ENCODE peak calls at places on chromosomes 6 and 20, in six cellular contexts. One of them, this sample, is unnamed.

GRCh38 chr20:52016022-52016421 is 175.6 kb downstream of the ZFP64 start:
- DNase-seq in fibroblast of lung: no peak
- DNase-seq in stomach: no peak
- DNase-seq in neural progenitor cell: no peak
- DNase-seq in progenitor cell of endocrine pancreas: no peak
- DNase-seq in AG04450: no peak
- DNase-seq in this sample: no peak

GRCh38 chr6:47083586-47084047 is 41.5 kb upstream of the ADGRF1 start:
- DNase-seq in fibroblast of lung: peak
- DNase-seq in stomach: peak
- DNase-seq in neural progenitor cell: no peak
- DNase-seq in progenitor cell of endocrine pancreas: no peak
- DNase-seq in AG04450: peak
- DNase-seq in this sample: no peak

GRCh38 chr6:49321673-49322072 is 141.4 kb downstream of the MMUT start:
- DNase-seq in fibroblast of lung: peak
- DNase-seq in stomach: no peak
- DNase-seq in neural progenitor cell: no peak
- DNase-seq in progenitor cell of endocrine pancreas: no peak
- DNase-seq in AG04450: no peak
- DNase-seq in this sample: no peak

GRCh38 chr20:34654207-34654744 is 22.6 kb downstream of the PIGU start:
- DNase-seq in fibroblast of lung: no peak
- DNase-seq in stomach: no peak
- DNase-seq in neural progenitor cell: no peak
- DNase-seq in progenitor cell of endocrine pancreas: no peak
- DNase-seq in AG04450: no peak
- DNase-seq in this sample: no peak

GRCh38 chr6:150025201-150025917 is at the start of gene RAET1L:
- DNase-seq in fibroblast of lung: peak
- DNase-seq in stomach: peak
- DNase-seq in neural progenitor cell: no peak
- DNase-seq in progenitor cell of endocrine pancreas: no peak
- DNase-seq in AG04450: no peak
- DNase-seq in this sample: no peak

GRCh38 chr6:113328886-113329381 is 528.2 kb upstream of the MARCKS start:
- DNase-seq in fibroblast of lung: peak
- DNase-seq in stomach: no peak
- DNase-seq in neural progenitor cell: no peak
- DNase-seq in progenitor cell of endocrine pancreas: no peak
- DNase-seq in AG04450: peak
- DNase-seq in this sample: no peak

GRCh38 chr20:59737073-59737691 is 132.8 kb downstream of the PHACTR3 start:
- DNase-seq in fibroblast of lung: no peak
- DNase-seq in stomach: no peak
- DNase-seq in neural progenitor cell: no peak
- DNase-seq in progenitor cell of endocrine pancreas: no peak
- DNase-seq in AG04450: no peak
- DNase-seq in this sample: no peak

GRCh38 chr6:72950114-72950860 is 275.0 kb downstream of the KHDC1L start:
- DNase-seq in fibroblast of lung: peak
- DNase-seq in stomach: no peak
- DNase-seq in neural progenitor cell: no peak
- DNase-seq in progenitor cell of endocrine pancreas: no peak
- DNase-seq in AG04450: peak
- DNase-seq in this sample: no peak

GRCh38 chr20:32510601-32511357 is 74.4 kb downstream of the NOL4L start:
- DNase-seq in fibroblast of lung: no peak
- DNase-seq in stomach: peak
- DNase-seq in neural progenitor cell: no peak
- DNase-seq in progenitor cell of endocrine pancreas: peak
- DNase-seq in AG04450: no peak
- DNase-seq in this sample: no peak

GRCh38 chr20:53611449-53611894 is 17.8 kb upstream of the ZNF217 start:
- DNase-seq in fibroblast of lung: peak
- DNase-seq in stomach: peak
- DNase-seq in neural progenitor cell: peak
- DNase-seq in progenitor cell of endocrine pancreas: no peak
- DNase-seq in AG04450: peak
- DNase-seq in this sample: no peak

GRCh38 chr6:138289739-138290138 is 71.4 kb upstream of the PBOV1 start:
- DNase-seq in fibroblast of lung: peak
- DNase-seq in stomach: peak
- DNase-seq in neural progenitor cell: peak
- DNase-seq in progenitor cell of endocrine pancreas: peak
- DNase-seq in AG04450: no peak
- DNase-seq in this sample: no peak

GRCh38 chr20:58847483-58847882 is 3.2 kb downstream of the GNAS-AS1 start:
- DNase-seq in fibroblast of lung: no peak
- DNase-seq in stomach: no peak
- DNase-seq in neural progenitor cell: no peak
- DNase-seq in progenitor cell of endocrine pancreas: no peak
- DNase-seq in AG04450: no peak
- DNase-seq in this sample: no peak

GRCh38 chr20:63059684-63060056 is 52.9 kb upstream of the BHLHE23 start:
- DNase-seq in fibroblast of lung: no peak
- DNase-seq in stomach: no peak
- DNase-seq in neural progenitor cell: no peak
- DNase-seq in progenitor cell of endocrine pancreas: no peak
- DNase-seq in AG04450: no peak
- DNase-seq in this sample: no peak

DNA sequence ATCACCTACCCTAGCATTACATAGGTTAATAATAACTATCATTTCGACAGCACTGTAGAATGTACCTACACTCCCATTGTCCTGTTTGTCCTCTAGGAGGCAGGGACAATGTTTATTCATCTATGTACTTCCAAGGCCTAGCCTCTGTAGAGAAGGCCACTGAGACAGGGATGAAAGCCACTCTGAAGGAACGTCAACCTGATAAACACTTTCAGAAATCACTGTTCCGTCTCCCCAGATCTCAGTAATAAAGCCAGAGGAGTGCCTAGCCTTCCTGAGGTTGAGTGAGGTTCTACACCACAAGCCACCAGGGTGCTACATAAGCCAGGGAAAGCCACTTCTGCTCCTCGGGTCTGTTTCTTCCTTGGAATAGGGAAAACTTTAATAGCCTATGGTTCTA is 44.8 kb downstream of the POPDC3 start:
- DNase-seq in fibroblast of lung: peak
- DNase-seq in stomach: no peak
- DNase-seq in neural progenitor cell: peak
- DNase-seq in progenitor cell of endocrine pancreas: no peak
- DNase-seq in AG04450: no peak
- DNase-seq in this sample: no peak
- TF ChIP-seq CTCF in fibroblast of lung: peak
- TF ChIP-seq CTCF in stomach: peak
- TF ChIP-seq CTCF in neural progenitor cell: peak
- TF ChIP-seq CTCF in progenitor cell of endocrine pancreas: peak
- TF ChIP-seq CTCF in AG04450: no peak
- TF ChIP-seq CTCF in this sample: no peak

GRCh38 chr6:158808442-158808833 is 10.7 kb downstream of the EZR start:
- DNase-seq in fibroblast of lung: no peak
- DNase-seq in stomach: peak
- DNase-seq in neural progenitor cell: no peak
- DNase-seq in progenitor cell of endocrine pancreas: no peak
- DNase-seq in AG04450: no peak
- DNase-seq in this sample: no peak
- TF ChIP-seq CTCF in fibroblast of lung: no peak
- TF ChIP-seq CTCF in stomach: no peak
- TF ChIP-seq CTCF in neural progenitor cell: no peak
- TF ChIP-seq CTCF in progenitor cell of endocrine pancreas: no peak
- TF ChIP-seq CTCF in AG04450: no peak
- TF ChIP-seq CTCF in this sample: no peak

GRCh38 chr6:111604259-111605099 is 1.2 kb downstream of the TRAF3IP2 start:
- DNase-seq in fibroblast of lung: peak
- DNase-seq in stomach: peak
- DNase-seq in neural progenitor cell: peak
- DNase-seq in progenitor cell of endocrine pancreas: no peak
- DNase-seq in AG04450: no peak
- DNase-seq in this sample: no peak

GRCh38 chr6:111600588-111601440 is 4.9 kb downstream of the TRAF3IP2 start:
- DNase-seq in fibroblast of lung: peak
- DNase-seq in stomach: no peak
- DNase-seq in neural progenitor cell: no peak
- DNase-seq in progenitor cell of endocrine pancreas: no peak
- DNase-seq in AG04450: no peak
- DNase-seq in this sample: no peak

GRCh38 chr6:111603648-111604047 is 2.0 kb downstream of the TRAF3IP2 start:
- DNase-seq in fibroblast of lung: peak
- DNase-seq in stomach: no peak
- DNase-seq in neural progenitor cell: no peak
- DNase-seq in progenitor cell of endocrine pancreas: no peak
- DNase-seq in AG04450: no peak
- DNase-seq in this sample: no peak

GRCh38 chr6:111601875-111602274 is 3.8 kb downstream of the TRAF3IP2 start:
- DNase-seq in fibroblast of lung: peak
- DNase-seq in stomach: peak
- DNase-seq in neural progenitor cell: no peak
- DNase-seq in progenitor cell of endocrine pancreas: no peak
- DNase-seq in AG04450: no peak
- DNase-seq in this sample: no peak

DNA sequence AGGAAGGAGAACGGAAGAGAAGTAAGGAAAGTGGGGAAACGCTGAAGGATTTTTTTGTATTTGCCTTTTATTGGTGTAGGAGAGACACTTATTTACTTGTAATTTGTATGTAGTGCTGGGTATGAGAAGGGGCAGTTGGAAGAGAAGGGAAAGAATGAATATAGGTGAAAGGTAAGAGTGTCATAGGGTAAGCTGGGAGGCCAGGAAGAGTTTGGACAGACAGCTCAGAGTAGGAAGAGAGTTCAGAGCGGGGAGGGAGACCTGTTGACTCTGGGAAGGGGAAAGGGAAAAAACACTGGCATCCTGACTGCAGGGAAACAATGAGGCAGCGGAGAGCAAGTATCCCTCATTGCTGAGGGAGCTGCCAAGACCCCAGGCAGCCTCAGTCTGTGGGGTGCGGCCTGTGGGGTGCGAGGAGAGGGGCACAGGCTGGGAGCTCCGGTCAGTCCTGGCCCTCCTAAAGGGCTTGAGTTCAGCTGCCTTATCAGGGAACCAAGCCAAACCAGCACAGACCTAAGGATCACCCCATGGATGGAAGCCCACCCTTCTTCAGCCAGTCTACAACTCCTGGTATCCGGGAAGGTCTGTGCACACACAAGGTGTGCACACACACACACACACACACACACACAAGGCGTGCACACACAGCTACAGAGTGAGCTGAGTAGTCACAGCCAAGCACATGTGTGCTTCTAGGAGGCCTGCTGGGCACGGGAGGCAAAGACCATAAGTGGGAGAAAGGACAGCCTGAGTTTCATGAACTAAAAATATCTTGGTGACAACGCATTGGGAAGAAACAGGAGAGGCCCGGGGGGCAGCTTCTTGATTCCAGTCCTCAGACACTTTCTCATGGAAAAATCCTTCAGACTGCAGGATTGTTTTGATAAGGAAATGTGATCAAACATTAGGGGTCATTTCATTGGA is 2.9 kb downstream of the TRAF3IP2 start:
- DNase-seq in fibroblast of lung: peak
- DNase-seq in stomach: no peak
- DNase-seq in neural progenitor cell: no peak
- DNase-seq in progenitor cell of endocrine pancreas: no peak
- DNase-seq in AG04450: no peak
- DNase-seq in this sample: no peak
- TF ChIP-seq CTCF in fibroblast of lung: no peak
- TF ChIP-seq CTCF in stomach: no peak
- TF ChIP-seq CTCF in neural progenitor cell: no peak
- TF ChIP-seq CTCF in progenitor cell of endocrine pancreas: no peak
- TF ChIP-seq CTCF in AG04450: no peak
- TF ChIP-seq CTCF in this sample: no peak

GRCh38 chr6:24933868-24934401 is 1.8 kb downstream of the RIPOR2 start:
- DNase-seq in fibroblast of lung: no peak
- DNase-seq in stomach: no peak
- DNase-seq in neural progenitor cell: peak
- DNase-seq in progenitor cell of endocrine pancreas: no peak
- DNase-seq in AG04450: no peak
- DNase-seq in this sample: no peak
- TF ChIP-seq CTCF in fibroblast of lung: peak
- TF ChIP-seq CTCF in stomach: no peak
- TF ChIP-seq CTCF in neural progenitor cell: peak
- TF ChIP-seq CTCF in progenitor cell of endocrine pancreas: peak
- TF ChIP-seq CTCF in AG04450: peak
- TF ChIP-seq CTCF in this sample: peak

GRCh38 chr20:3781153-3781910 is at the start of gene SPEF1:
- DNase-seq in fibroblast of lung: peak
- DNase-seq in stomach: peak
- DNase-seq in neural progenitor cell: peak
- DNase-seq in progenitor cell of endocrine pancreas: peak
- DNase-seq in AG04450: peak
- DNase-seq in this sample: peak
- TF ChIP-seq CTCF in fibroblast of lung: peak
- TF ChIP-seq CTCF in stomach: peak
- TF ChIP-seq CTCF in neural progenitor cell: peak
- TF ChIP-seq CTCF in progenitor cell of endocrine pancreas: no peak
- TF ChIP-seq CTCF in AG04450: peak
- TF ChIP-seq CTCF in this sample: peak

GRCh38 chr6:121223212-121223611 is 111.1 kb downstream of the TBC1D32 start:
- DNase-seq in fibroblast of lung: no peak
- DNase-seq in stomach: no peak
- DNase-seq in neural progenitor cell: no peak
- DNase-seq in progenitor cell of endocrine pancreas: no peak
- DNase-seq in AG04450: no peak
- DNase-seq in this sample: no peak

GRCh38 chr6:121216928-121217327 is 117.4 kb downstream of the TBC1D32 start:
- DNase-seq in fibroblast of lung: peak
- DNase-seq in stomach: no peak
- DNase-seq in neural progenitor cell: no peak
- DNase-seq in progenitor cell of endocrine pancreas: no peak
- DNase-seq in AG04450: peak
- DNase-seq in this sample: no peak

GRCh38 chr6:121223930-121224329 is 110.3 kb downstream of the TBC1D32 start:
- DNase-seq in fibroblast of lung: no peak
- DNase-seq in stomach: no peak
- DNase-seq in neural progenitor cell: no peak
- DNase-seq in progenitor cell of endocrine pancreas: no peak
- DNase-seq in AG04450: no peak
- DNase-seq in this sample: no peak

DNA sequence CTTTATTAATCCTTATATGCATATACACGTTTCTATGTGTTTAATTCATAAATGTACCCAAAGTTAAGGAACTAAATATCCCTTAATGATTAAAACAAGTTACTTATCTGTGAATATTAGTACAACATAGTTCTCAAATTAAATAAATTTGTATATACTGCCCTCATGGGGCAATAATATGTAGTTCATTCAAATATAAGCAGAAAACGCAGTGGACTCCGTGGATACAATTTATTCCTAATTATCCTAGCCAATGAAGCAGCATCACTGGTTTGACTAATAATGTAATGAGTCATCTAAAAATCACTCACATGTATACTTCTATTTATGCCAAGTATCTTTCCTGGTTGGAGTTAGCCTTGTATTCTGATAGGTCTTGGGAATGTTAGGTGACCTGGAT is 111.6 kb downstream of the TBC1D32 start:
- DNase-seq in fibroblast of lung: peak
- DNase-seq in stomach: no peak
- DNase-seq in neural progenitor cell: no peak
- DNase-seq in progenitor cell of endocrine pancreas: no peak
- DNase-seq in AG04450: peak
- DNase-seq in this sample: no peak
- TF ChIP-seq CTCF in fibroblast of lung: no peak
- TF ChIP-seq CTCF in stomach: no peak
- TF ChIP-seq CTCF in neural progenitor cell: peak
- TF ChIP-seq CTCF in progenitor cell of endocrine pancreas: peak
- TF ChIP-seq CTCF in AG04450: peak
- TF ChIP-seq CTCF in this sample: peak